ENCODE peak calls at places on chromosomes 2 and 18, in five cellular contexts. T, N, J, S and M are unnamed samples.

GRCh38 chr2:125581561-125581960 is 1074.4 kb upstream of the GYPC start:
- DNase-seq in J (no peak), T (no peak), N (no peak), S (no peak), M (no peak)

GRCh38 chr2:95052301-95052700 is 26.8 kb downstream of the MAL start:
- DNase-seq in T (no peak), S (peak; percentile 16), N (no peak), J (no peak), M (no peak)

GRCh38 chr2:3643371-3644245 is 14.4 kb upstream of the ALLC start:
- DNase-seq in J (peak; percentile 49), S (peak; percentile 57), T (no peak), N (no peak), M (no peak)

GRCh38 chr18:59918320-59918755 is 18.5 kb downstream of the PMAIP1 start:
- DNase-seq in J (no peak), N (peak; percentile 28), T (peak; percentile 79), S (peak; percentile 78), M (no peak)

GRCh38 chr2:241773511-241774418 is 2.9 kb upstream of the GAL3ST2 start:
- DNase-seq in N (no peak), T (no peak), S (peak; percentile 54), J (no peak), M (no peak)

GRCh38 chr18:37567994-37568359 is 2.4 kb upstream of the CELF4 start:
- DNase-seq in T (no peak), J (no peak), S (no peak), N (no peak), M (no peak)

GRCh38 chr18:37429768-37430167 is 135.8 kb downstream of the CELF4 start:
- DNase-seq in N (no peak), J (no peak), T (peak; percentile 55), S (no peak), M (no peak)

GRCh38 chr2:40955042-40955441 is 503.2 kb upstream of the SLC8A1 start:
- DNase-seq in J (no peak), S (no peak), N (no peak), T (no peak), M (no peak)

GRCh38 chr18:30361864-30362540 is 680.5 kb downstream of the DSC3 start:
- DNase-seq in N (no peak), J (no peak), S (no peak), T (no peak), M (no peak)

GRCh38 chr2:239326831-239327535 is 73.8 kb downstream of the HDAC4 start:
- DNase-seq in T (no peak), S (peak; percentile 39), J (no peak), N (no peak), M (no peak)

GRCh38 chr2:238551091-238551490 is 124.4 kb downstream of the ASB1 start:
- DNase-seq in N (no peak), J (no peak), S (no peak), T (no peak), M (no peak)

GRCh38 chr2:215832791-215833190 is 180.6 kb downstream of the MREG start:
- DNase-seq in S (no peak), N (no peak), T (no peak), J (no peak), M (no peak)

GRCh38 chr18:46660955-46661749 is 4.1 kb upstream of the LOXHD1 start:
- DNase-seq in S (no peak), N (no peak), T (peak; percentile 49), J (no peak), M (no peak)

GRCh38 chr2:79660552-79660951 is 147.7 kb downstream of the CTNNA2 start:
- DNase-seq in N (no peak), S (no peak), T (no peak), J (no peak), M (peak; percentile 3)

GRCh38 chr2:144834954-144835633 is 315.2 kb upstream of the ZEB2 start:
- DNase-seq in T (no peak), N (peak; percentile 8), S (no peak), J (no peak), M (peak; percentile 59)

GRCh38 chr2:68994864-68995263 is 18.1 kb upstream of the ANTXR1 start:
- DNase-seq in J (no peak), T (no peak), N (peak; percentile 42), S (no peak), M (no peak)

GRCh38 chr2:105187531-105187930 is 54.0 kb upstream of the GPR45 start:
- DNase-seq in T (no peak), N (no peak), S (no peak), J (no peak), M (no peak)

GRCh38 chr2:222318712-222319575 is 20.1 kb upstream of the PAX3 start:
- DNase-seq in S (peak; percentile 68), N (peak; percentile 54), T (peak; percentile 74), J (no peak), M (no peak)

GRCh38 chr2:233051241-233052149 is 8.6 kb upstream of the INPP5D start:
- DNase-seq in T (no peak), S (peak; percentile 74), J (peak; percentile 55), N (peak; percentile 80), M (no peak)

GRCh38 chr2:222730346-222731065 is 59.0 kb downstream of the MOGAT1 start:
- DNase-seq in T (no peak), S (no peak), N (no peak), J (no peak), M (no peak)

GRCh38 chr2:9752441-9753275 is 90.6 kb upstream of the TAF1B start:
- DNase-seq in N (no peak), S (no peak), J (no peak), T (no peak), M (peak; percentile 32)

GRCh38 chr2:197181491-197181890 is 129.1 kb downstream of the ANKRD44 start:
- DNase-seq in J (no peak), N (no peak), T (no peak), S (no peak), M (no peak)

GRCh38 chr2:165219491-165219890 is 15.6 kb upstream of the SCN3A start:
- DNase-seq in T (no peak), N (no peak), J (no peak), S (no peak), M (no peak)

GRCh38 chr2:136217990-136218389 is 100.0 kb upstream of the CXCR4 start:
- DNase-seq in J (no peak), N (no peak), S (no peak), T (no peak), M (no peak)

GRCh38 chr2:136215449-136215848 is 97.5 kb upstream of the CXCR4 start:
- DNase-seq in N (no peak), S (no peak), T (no peak), J (no peak), M (no peak)

GRCh38 chr2:136214801-136215200 is 96.9 kb upstream of the CXCR4 start:
- DNase-seq in T (no peak), N (no peak), J (no peak), S (no peak), M (no peak)

GRCh38 chr2:136214284-136214683 is 96.3 kb upstream of the CXCR4 start:
- DNase-seq in J (no peak), N (no peak), T (no peak), S (no peak), M (no peak)

GRCh38 chr2:136216073-136216472 is 98.1 kb upstream of the CXCR4 start:
- DNase-seq in N (no peak), J (no peak), T (no peak), S (no peak), M (no peak)
- H3K27ac ChIP-seq in N (no peak overlapping the region), J (no peak overlapping the region), T (no peak overlapping the region), S (no peak overlapping the region), M (no peak overlapping the region)

DNA sequence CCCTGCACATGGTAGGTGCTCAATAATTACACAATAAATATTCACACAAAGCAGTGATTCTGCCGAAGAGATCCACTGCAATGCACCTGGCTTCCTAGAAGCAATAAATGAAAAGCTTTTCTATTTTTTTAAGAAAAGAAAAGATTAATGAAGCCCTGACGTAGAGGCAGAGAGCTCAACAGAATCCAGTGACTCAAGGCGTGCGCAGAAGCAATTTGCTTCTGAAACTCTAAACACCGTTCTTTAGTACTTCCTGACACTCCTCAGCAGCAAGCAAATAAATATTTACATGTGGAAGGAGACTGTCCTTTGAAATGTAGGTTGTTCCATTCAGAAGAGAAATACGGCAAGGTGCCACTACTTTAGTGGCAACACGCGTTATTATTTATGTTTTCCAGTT is 126.1 kb upstream of the ZNF516 start:
- DNase-seq in N (no peak), J (no peak), S (no peak), T (no peak), M (no peak)
- H3K4me3 ChIP-seq in N (no peak overlapping the region), J (no peak overlapping the region), S (peak overlapping the region; percentile 0), T (no peak overlapping the region), M (peak overlapping the region; percentile 5)

DNA sequence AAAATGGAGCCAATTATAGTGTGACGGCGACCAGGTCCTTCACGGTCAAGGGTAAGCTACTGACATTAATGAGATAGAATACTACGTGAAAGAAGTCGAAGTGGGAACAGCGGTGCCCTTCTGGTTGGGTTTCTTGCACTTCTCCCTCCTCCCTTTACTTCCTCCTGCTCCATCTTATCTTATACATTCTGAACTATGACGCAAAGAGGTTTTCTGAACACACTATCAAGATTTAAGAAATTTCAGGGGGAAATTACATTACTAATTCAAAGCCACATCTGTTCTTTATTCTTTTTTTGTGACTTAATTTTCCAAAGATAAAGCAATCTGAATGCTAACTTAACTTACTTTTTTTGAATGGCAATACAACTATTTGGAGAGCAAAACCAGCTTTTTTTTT is 14.8 kb upstream of the IL18R1 start:
- DNase-seq in N (no peak), J (no peak), T (no peak), S (no peak), M (no peak)
- H3K27ac ChIP-seq in N (no peak overlapping the region), J (no peak overlapping the region), T (no peak overlapping the region), S (no peak overlapping the region), M (no peak overlapping the region)

GRCh38 chr2:236574424-236575145 is 5.0 kb downstream of the ACKR3 start:
- DNase-seq in S (no peak), J (no peak), N (no peak), T (no peak), M (no peak)
- H3K4me3 ChIP-seq in S (no peak overlapping the region), J (peak overlapping the region; percentile 54), N (peak overlapping the region; percentile 2), T (no peak overlapping the region), M (no peak overlapping the region)

DNA sequence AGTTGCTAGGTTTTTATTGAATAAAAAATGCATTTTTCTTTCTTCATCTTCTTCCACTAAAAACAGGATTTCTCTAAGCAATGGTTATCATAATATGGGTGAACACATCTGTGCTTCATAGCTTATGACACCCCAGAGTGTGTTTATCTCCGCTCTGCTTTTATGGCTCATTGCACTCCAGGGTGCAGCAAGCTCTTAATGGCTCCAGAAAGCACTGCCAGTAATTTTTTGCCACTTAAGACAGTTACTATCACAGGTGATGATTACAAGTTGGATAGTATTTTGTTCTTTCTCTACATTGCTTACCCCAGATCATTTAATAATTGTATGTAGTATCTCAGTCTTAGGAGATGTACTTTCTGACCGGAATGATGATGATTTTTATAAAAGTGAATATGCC is 239.3 kb upstream of the CDH20 start:
- DNase-seq in N (no peak), S (no peak), T (no peak), J (no peak), M (no peak)
- H3K27ac ChIP-seq in N (no peak overlapping the region), S (no peak overlapping the region), T (no peak overlapping the region), J (no peak overlapping the region), M (no peak overlapping the region)